ENCODE peak calls at places on chromosomes 2 and 18, in eight cellular contexts. S, A, Y, N, D, R, Q and G are unnamed samples.

GRCh38 chr2:174662459-174662858 is 64.9 kb upstream of the WIPF1 start:
- DNase-seq in D (no peak), A (no peak), R (no peak), S (no peak), Q (peak), Y (peak), N (no peak), G (no peak)

GRCh38 chr18:68728301-68728700 is 13.4 kb upstream of the TMX3 start:
- DNase-seq in A (no peak), N (no peak), Y (no peak), Q (no peak), R (no peak), S (no peak), D (no peak), G (no peak)

GRCh38 chr2:127400897-127401756 is 13.4 kb upstream of the MAP3K2 start:
- DNase-seq in N (no peak), S (no peak), Y (peak), Q (no peak), A (no peak), R (no peak), D (no peak), G (no peak)

GRCh38 chr2:231918501-231919330 is 7.5 kb downstream of the NPPC start:
- DNase-seq in N (no peak), Q (no peak), S (no peak), Y (no peak), R (no peak), D (no peak), A (no peak), G (no peak)

GRCh38 chr2:204544961-204545860 is at the start of gene PARD3B:
- DNase-seq in S (no peak), Q (peak), R (peak), N (no peak), A (peak), D (peak), Y (peak), G (no peak)

GRCh38 chr2:130966149-130967019 is 126.9 kb downstream of the FAM168B start:
- DNase-seq in N (no peak), D (no peak), A (no peak), Q (no peak), S (no peak), Y (no peak), R (no peak), G (no peak)

GRCh38 chr2:221715783-221716386 is 143.8 kb upstream of the EPHA4 start:
- DNase-seq in D (peak), A (no peak), Y (no peak), Q (no peak), R (peak), S (no peak), N (no peak), G (no peak)

GRCh38 chr18:79568543-79569205 is 110.9 kb upstream of the CTDP1 start:
- DNase-seq in R (no peak), S (no peak), A (no peak), Y (no peak), D (no peak), N (no peak), Q (no peak), G (no peak)

GRCh38 chr18:54835944-54836343 is 7.7 kb downstream of the RAB27B start:
- DNase-seq in S (no peak), A (no peak), D (no peak), R (no peak), Y (no peak), N (no peak), Q (no peak), G (no peak)

GRCh38 chr18:44801796-44802195 is 121.1 kb downstream of the SETBP1 start:
- DNase-seq in S (no peak), R (no peak), Y (no peak), N (no peak), Q (no peak), D (no peak), A (no peak), G (no peak)

GRCh38 chr2:33340265-33340664 is 136.2 kb upstream of the RASGRP3 start:
- DNase-seq in D (no peak), S (no peak), Y (no peak), Q (no peak), N (no peak), A (no peak), R (no peak), G (no peak)

GRCh38 chr2:74617123-74617522 is 31.0 kb downstream of the M1AP start:
- DNase-seq in A (no peak), S (no peak), Q (no peak), N (no peak), Y (peak), R (no peak), D (no peak), G (no peak)

GRCh38 chr2:163182764-163183354 is 344.3 kb upstream of the KCNH7 start:
- DNase-seq in A (no peak), N (no peak), Y (peak), S (peak), R (peak), D (peak), Q (no peak), G (no peak)

GRCh38 chr18:77899972-77900754 is 650.5 kb downstream of the GALR1 start:
- DNase-seq in Y (no peak), R (peak), A (peak), D (peak), S (peak), Q (no peak), N (peak), G (peak)

GRCh38 chr2:236262238-236262637 is 2.0 kb downstream of the ASB18 start:
- DNase-seq in D (no peak), A (no peak), R (no peak), Q (no peak), S (no peak), N (no peak), Y (no peak), G (no peak)

GRCh38 chr2:119243621-119244020 is 20.0 kb downstream of the STEAP3 start:
- DNase-seq in S (no peak), Q (no peak), D (no peak), A (no peak), R (no peak), N (no peak), Y (no peak), G (no peak)

GRCh38 chr2:95053543-95053942 is 28.0 kb downstream of the MAL start:
- DNase-seq in N (no peak), R (no peak), S (peak), Y (no peak), Q (no peak), D (no peak), A (peak), G (no peak)

GRCh38 chr18:48796491-48797205 is 154.1 kb downstream of the SMAD7 start:
- DNase-seq in Q (no peak), S (no peak), N (no peak), A (peak), D (no peak), R (no peak), Y (no peak), G (no peak)

GRCh38 chr2:37366773-37367172 is 22.3 kb downstream of the QPCT start:
- DNase-seq in A (no peak), Q (no peak), N (no peak), D (no peak), R (no peak), S (no peak), Y (no peak), G (no peak)

GRCh38 chr2:49961346-49961745 is 807.0 kb upstream of the FSHR start:
- DNase-seq in D (no peak), S (no peak), R (no peak), A (no peak), N (no peak), Q (no peak), Y (no peak), G (no peak)

GRCh38 chr2:46434851-46435273 is 44.5 kb upstream of the TMEM247 start:
- DNase-seq in R (no peak), A (no peak), S (no peak), D (no peak), Y (peak), N (no peak), Q (no peak), G (no peak)

GRCh38 chr18:7317804-7318231 is 86.9 kb downstream of the LRRC30 start:
- DNase-seq in Q (no peak), D (no peak), N (no peak), R (no peak), A (no peak), S (no peak), Y (no peak), G (no peak)